ENCODE peak calls at places on chromosome 7, in four cellular contexts. K is HL-60; G is GM12892; Z is CD8-positive, alpha-beta memory T cell. L is an unnamed sample.

GRCh38 chr7:117012284-117013174 is 59.2 kb downstream of the ST7 start:
- DNase-seq in K (peak), G (no peak), Z (no peak), L (no peak)

GRCh38 chr7:89770156-89770555 is 384.1 kb upstream of the STEAP1 start:
- DNase-seq in K (no peak), G (no peak), Z (no peak), L (no peak)

GRCh38 chr7:28979791-28980190 is 21.7 kb upstream of the TRIL start:
- DNase-seq in K (no peak), G (no peak), Z (no peak), L (no peak)

GRCh38 chr7:55538538-55538937 is 33.8 kb downstream of the VOPP1 start:
- DNase-seq in K (no peak), G (no peak), Z (no peak), L (no peak)

GRCh38 chr7:139976055-139976837 is 86.5 kb downstream of the PARP12 start:
- DNase-seq in K (no peak), G (no peak), Z (no peak), L (no peak)

GRCh38 chr7:102125127-102125561 is 161.5 kb upstream of the SH2B2 start:
- DNase-seq in K (no peak), G (peak), Z (no peak), L (no peak)

GRCh38 chr7:150874401-150875198 is 22.3 kb downstream of the AOC1 start:
- DNase-seq in K (no peak), G (no peak), Z (no peak), L (no peak)

GRCh38 chr7:128427289-128427891 is 17.6 kb upstream of the IMPDH1 start:
- DNase-seq in K (peak), G (no peak), Z (no peak), L (no peak)

GRCh38 chr7:40793132-40793531 is 658.3 kb downstream of the SUGCT start:
- DNase-seq in K (no peak), G (no peak), Z (no peak), L (no peak)

GRCh38 chr7:17405786-17406185 is 107.3 kb downstream of the AHR start:
- DNase-seq in K (no peak), G (no peak), Z (no peak), L (no peak)

GRCh38 chr7:155840262-155840885 is 28.1 kb upstream of the SHH start:
- DNase-seq in K (no peak), G (no peak), Z (no peak), L (no peak)

GRCh38 chr7:147540743-147541142 is 1049.8 kb upstream of the C7orf33 start:
- DNase-seq in K (no peak), G (no peak), Z (no peak), L (no peak)

GRCh38 chr7:2800923-2801682 is 43.0 kb downstream of the GNA12 start:
- DNase-seq in K (peak), G (no peak), Z (no peak), L (no peak)

GRCh38 chr7:18116661-18117060 is 89.0 kb upstream of the PRPS1L1 start:
- DNase-seq in K (no peak), G (no peak), Z (no peak), L (no peak)

GRCh38 chr7:32378991-32379390 is 111.2 kb downstream of the LSM5 start:
- DNase-seq in K (no peak), G (no peak), Z (no peak), L (no peak)

GRCh38 chr7:151271699-151272355 is 23.3 kb upstream of the SMARCD3 start:
- DNase-seq in K (peak), G (no peak), Z (no peak), L (no peak)

GRCh38 chr7:97555845-97556431 is 175.9 kb upstream of the TAC1 start:
- DNase-seq in K (no peak), G (no peak), Z (no peak), L (no peak)

GRCh38 chr7:149285581-149285975 is 23.6 kb downstream of the ZNF783 start:
- DNase-seq in K (no peak), G (no peak), Z (no peak), L (no peak)

GRCh38 chr7:157272351-157273207 is 64.2 kb upstream of the DNAJB6 start:
- DNase-seq in K (no peak), G (no peak), Z (no peak), L (no peak)

L was measured in CMK.